ENCODE peak calls at places on chromosomes 11 and 22, in nine cellular contexts. V is spleen; M is naive thymus-derived CD4-positive, alpha-beta T cell; Q is heart right ventricle; D is CD8-positive, alpha-beta memory T cell; I is effector memory CD4-positive, alpha-beta T cell; G is mucosa of descending colon; B is testis; J is H1. Y is an unnamed sample.

GRCh38 chr11:69894126-69895047 is 75.2 kb upstream of the FGF3 start:
- DNase-seq in V (peak; percentile 61), M (no peak), Q (no peak), D (peak; percentile 25), I (no peak), G (no peak), B (no peak), J (no peak), Y (no peak)

GRCh38 chr11:72613977-72614376 is 60.2 kb downstream of the PDE2A start:
- DNase-seq in V (peak; percentile 93), M (no peak), Q (no peak), D (no peak), I (no peak), G (peak; percentile 29), B (peak; percentile 29), J (no peak), Y (no peak)

GRCh38 chr22:20013382-20013871 is 3.2 kb downstream of the ARVCF start:
- DNase-seq in V (peak; percentile 86), M (no peak), Q (peak; percentile 66), D (peak; percentile 59), I (no peak), G (peak; percentile 50), B (peak; percentile 63), J (peak; percentile 85), Y (no peak)

GRCh38 chr11:60872124-60872951 is 5.0 kb downstream of the ZP1 start:
- DNase-seq in V (peak; percentile 45), M (no peak), Q (peak; percentile 77), D (no peak), I (no peak), G (peak; percentile 55), B (peak; percentile 82), J (no peak), Y (no peak)

GRCh38 chr22:30855677-30856518 is 112.7 kb downstream of the MORC2 start:
- DNase-seq in V (no peak), M (no peak), Q (no peak), D (no peak), I (no peak), G (no peak), B (peak; percentile 0), J (no peak), Y (no peak)

GRCh38 chr22:41668971-41669911 is 19.4 kb downstream of the SNU13 start:
- DNase-seq in V (no peak), M (no peak), Q (no peak), D (no peak), I (no peak), G (no peak), B (no peak), J (no peak), Y (no peak)

GRCh38 chr11:28808771-28809170 is 700.6 kb downstream of the METTL15 start:
- DNase-seq in V (no peak), M (no peak), Q (no peak), D (no peak), I (no peak), G (no peak), B (no peak), J (no peak), Y (no peak)

GRCh38 chr11:111176603-111177002 is 68.9 kb upstream of the POU2AF2 start:
- DNase-seq in V (no peak), M (no peak), Q (no peak), D (no peak), I (no peak), G (no peak), B (no peak), J (no peak), Y (no peak)

GRCh38 chr11:96049426-96049825 is 125.5 kb upstream of the MTMR2 start:
- DNase-seq in V (no peak), M (no peak), Q (no peak), D (no peak), I (no peak), G (no peak), B (no peak), J (no peak), Y (no peak)

GRCh38 chr11:19869466-19869865 is 156.8 kb downstream of the NAV2 start:
- DNase-seq in V (no peak), M (no peak), Q (no peak), D (no peak), I (no peak), G (no peak), B (no peak), J (no peak), Y (no peak)

GRCh38 chr11:90171359-90171758 is 36.9 kb downstream of the NAALAD2 start:
- DNase-seq in V (no peak), M (no peak), Q (no peak), D (no peak), I (no peak), G (no peak), B (no peak), J (no peak), Y (no peak)
- H3K4me1 ChIP-seq in V (no peaks in the 10 kb centered on the region), M (no peaks in the 10 kb centered on the region), Q (no peaks in the 10 kb centered on the region), D (no peaks in the 10 kb centered on the region), I (no peaks in the 10 kb centered on the region), G (no peaks in the 10 kb centered on the region), B (no peaks in the 10 kb centered on the region), J (no peaks in the 10 kb centered on the region), Y (no peaks in the 10 kb centered on the region)

GRCh38 chr22:29002603-29003002 is 59.0 kb downstream of the C22orf31 start:
- DNase-seq in V (no peak), M (no peak), Q (peak; percentile 14), D (no peak), I (no peak), G (no peak), B (no peak), J (no peak), Y (no peak)
- H3K4me1 ChIP-seq in V (no peaks in the 10 kb centered on the region), M (no peaks in the 10 kb centered on the region), Q (no peaks in the 10 kb centered on the region), D (no peaks in the 10 kb centered on the region), I (no peaks in the 10 kb centered on the region), G (peaks cover 6% of the 10 kb centered on the region), B (peaks cover 23% of the 10 kb centered on the region), J (peaks cover 17% of the 10 kb centered on the region), Y (peaks cover 7% of the 10 kb centered on the region)

DNA sequence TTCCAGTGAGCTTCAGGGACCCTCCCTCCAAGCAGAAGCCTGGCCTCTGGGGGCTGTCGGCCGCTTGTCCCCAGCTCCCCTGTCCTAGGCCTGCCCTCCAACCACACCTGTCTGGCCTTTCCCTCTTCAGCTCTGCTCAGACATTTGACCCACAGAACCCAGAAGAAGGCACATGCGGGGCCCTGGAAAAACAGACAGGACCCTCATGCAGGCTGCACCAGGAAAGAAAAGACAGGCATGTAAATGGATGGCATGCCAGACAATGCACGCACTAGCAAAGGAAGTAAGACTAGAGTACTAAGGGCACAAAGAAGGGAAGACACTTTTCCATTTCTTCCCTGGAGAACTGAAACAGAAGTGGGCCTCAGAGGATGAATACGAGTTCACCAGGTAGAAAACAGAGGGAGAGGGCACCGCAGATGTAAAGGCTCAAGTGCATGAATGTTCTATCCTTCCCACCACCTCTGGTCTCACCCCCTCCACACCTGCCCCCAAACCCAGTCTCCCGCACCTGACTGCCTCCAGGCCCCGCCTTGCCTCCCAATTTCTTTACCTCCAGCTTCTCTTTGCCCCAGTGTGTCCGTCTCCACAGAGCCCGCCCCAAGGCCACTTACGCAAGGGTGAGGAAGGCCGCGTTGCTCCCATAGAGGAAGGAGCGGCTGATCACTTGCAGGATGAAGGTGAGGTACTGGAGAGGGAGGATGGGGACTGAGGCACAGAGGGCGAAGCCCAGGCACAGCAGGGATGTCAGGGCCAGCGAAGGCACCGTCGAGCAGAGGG is 17.4 kb downstream of the SLC43A3 start:
- DNase-seq in V (no peak), M (no peak), Q (no peak), D (no peak), I (no peak), G (no peak), B (no peak), J (no peak), Y (no peak)
- H3K4me1 ChIP-seq in V (peaks cover 23% of the 10 kb centered on the region), M (no peaks in the 10 kb centered on the region), Q (peaks cover 6% of the 10 kb centered on the region), D (no peaks in the 10 kb centered on the region), I (no peaks in the 10 kb centered on the region), G (no peaks in the 10 kb centered on the region), B (no peaks in the 10 kb centered on the region), J (no peaks in the 10 kb centered on the region), Y (no peaks in the 10 kb centered on the region)

GRCh38 chr22:17435375-17435774 is 66.1 kb downstream of the CECR2 start:
- DNase-seq in V (no peak), M (no peak), Q (no peak), D (no peak), I (no peak), G (no peak), B (no peak), J (no peak), Y (no peak)

GRCh38 chr22:17434856-17435255 is 65.6 kb downstream of the CECR2 start:
- DNase-seq in V (no peak), M (no peak), Q (no peak), D (no peak), I (no peak), G (no peak), B (no peak), J (no peak), Y (no peak)

GRCh38 chr22:17436981-17437410 is 67.7 kb downstream of the CECR2 start:
- DNase-seq in V (no peak), M (no peak), Q (peak; percentile 16), D (no peak), I (no peak), G (no peak), B (no peak), J (no peak), Y (no peak)

GRCh38 chr22:17441326-17441725 is 72.1 kb downstream of the CECR2 start:
- DNase-seq in V (no peak), M (no peak), Q (no peak), D (no peak), I (no peak), G (no peak), B (no peak), J (no peak), Y (no peak)

GRCh38 chr22:17436382-17436951 is 67.2 kb downstream of the CECR2 start:
- DNase-seq in V (no peak), M (no peak), Q (peak; percentile 9), D (no peak), I (no peak), G (no peak), B (no peak), J (no peak), Y (no peak)
- H3K4me1 ChIP-seq in V (no peaks in the 10 kb centered on the region), M (no peaks in the 10 kb centered on the region), Q (no peaks in the 10 kb centered on the region), D (no peaks in the 10 kb centered on the region), I (no peaks in the 10 kb centered on the region), G (no peaks in the 10 kb centered on the region), B (no peaks in the 10 kb centered on the region), J (peaks cover 21% of the 10 kb centered on the region), Y (peaks cover 7% of the 10 kb centered on the region)

DNA sequence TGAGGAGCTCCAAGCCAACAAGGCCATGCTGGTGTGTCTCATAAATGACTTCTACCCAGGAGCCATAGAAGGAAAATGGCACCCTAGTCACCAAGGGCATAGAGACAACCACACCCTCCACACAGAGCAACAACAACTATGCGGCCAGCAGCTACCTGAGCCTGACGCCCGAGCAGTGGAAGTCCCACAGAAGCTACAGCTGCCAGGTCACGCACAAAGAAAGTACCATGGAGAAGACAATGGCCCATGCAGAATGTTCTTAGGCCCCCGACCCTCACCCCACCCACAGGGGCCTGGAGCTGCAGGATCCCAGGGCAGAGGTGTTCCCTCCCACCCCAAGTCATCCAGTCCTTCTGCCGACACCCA is 28.0 kb downstream of the IGLL5 start:
- DNase-seq in V (no peak), M (no peak), Q (no peak), D (no peak), I (no peak), G (no peak), B (no peak), J (no peak), Y (no peak)
- H3K4me1 ChIP-seq in V (peaks cover 8% of the 10 kb centered on the region), M (no peaks in the 10 kb centered on the region), Q (no peaks in the 10 kb centered on the region), D (no peaks in the 10 kb centered on the region), I (no peaks in the 10 kb centered on the region), G (no peaks in the 10 kb centered on the region), B (no peaks in the 10 kb centered on the region), J (no peaks in the 10 kb centered on the region), Y (no peaks in the 10 kb centered on the region)

Y was measured in iPS DF 6.9.